ENCODE peak calls at places on chromosomes 7 and 10, in five cellular contexts. R is esophagus squamous epithelium; B is dorsolateral prefrontal cortex; O is naive thymus-derived CD4-positive, alpha-beta T cell; P is WERI-Rb-1. X is an unnamed sample.

GRCh38 chr7:30896783-30897617 is 14.7 kb upstream of the AQP1 start:
- DNase-seq in B (no peak), O (no peak), R (no peak), P (no peak), X (no peak)

GRCh38 chr10:60444494-60445064 is 54.9 kb upstream of the ANK3 start:
- DNase-seq in O (no peak), B (no peak), P (no peak), R (no peak), X (no peak)

GRCh38 chr7:127317447-127317961 is 64.8 kb upstream of the GRM8 start:
- DNase-seq in P (no peak), O (no peak), R (no peak), B (no peak), X (no peak)

GRCh38 chr7:149621776-149622175 is 124.2 kb upstream of the ZNF746 start:
- DNase-seq in O (no peak), R (no peak), P (no peak), B (no peak), X (no peak)

GRCh38 chr10:49605177-49605938 is 4.8 kb upstream of the SLC18A3 start:
- DNase-seq in B (no peak), R (no peak), O (no peak), P (no peak), X (peak; percentile 9)

GRCh38 chr10:91909178-91909677 is at the start of gene FGFBP3:
- DNase-seq in O (peak; percentile 10), R (no peak), B (no peak), P (peak; percentile 84), X (peak; percentile 75)

GRCh38 chr7:27526991-27527722 is 135.5 kb downstream of the HIBADH start:
- DNase-seq in B (no peak), P (no peak), R (no peak), O (no peak), X (no peak)

GRCh38 chr10:86652361-86653202 is 1.8 kb upstream of the OPN4 start:
- DNase-seq in B (peak; percentile 22), O (no peak), P (no peak), R (no peak), X (peak; percentile 73)

GRCh38 chr7:18535811-18536413 is 40.4 kb downstream of the HDAC9 start:
- DNase-seq in R (no peak), B (no peak), O (no peak), P (no peak), X (no peak)

GRCh38 chr7:23470290-23471089 is at the start of gene IGF2BP3:
- DNase-seq in R (no peak), B (no peak), O (peak; percentile 29), P (peak; percentile 93), X (peak; percentile 84)

GRCh38 chr7:23469961-23470250 is 385 bp downstream of the IGF2BP3 start:
- DNase-seq in R (no peak), O (no peak), P (peak; percentile 23), B (no peak), X (no peak)

GRCh38 chr7:23472556-23472955 is 2.3 kb upstream of the IGF2BP3 start:
- DNase-seq in O (no peak), R (no peak), B (no peak), P (no peak), X (no peak)

GRCh38 chr7:23472046-23472445 is 1.8 kb upstream of the IGF2BP3 start:
- DNase-seq in B (no peak), O (no peak), R (no peak), P (no peak), X (no peak)

DNA sequence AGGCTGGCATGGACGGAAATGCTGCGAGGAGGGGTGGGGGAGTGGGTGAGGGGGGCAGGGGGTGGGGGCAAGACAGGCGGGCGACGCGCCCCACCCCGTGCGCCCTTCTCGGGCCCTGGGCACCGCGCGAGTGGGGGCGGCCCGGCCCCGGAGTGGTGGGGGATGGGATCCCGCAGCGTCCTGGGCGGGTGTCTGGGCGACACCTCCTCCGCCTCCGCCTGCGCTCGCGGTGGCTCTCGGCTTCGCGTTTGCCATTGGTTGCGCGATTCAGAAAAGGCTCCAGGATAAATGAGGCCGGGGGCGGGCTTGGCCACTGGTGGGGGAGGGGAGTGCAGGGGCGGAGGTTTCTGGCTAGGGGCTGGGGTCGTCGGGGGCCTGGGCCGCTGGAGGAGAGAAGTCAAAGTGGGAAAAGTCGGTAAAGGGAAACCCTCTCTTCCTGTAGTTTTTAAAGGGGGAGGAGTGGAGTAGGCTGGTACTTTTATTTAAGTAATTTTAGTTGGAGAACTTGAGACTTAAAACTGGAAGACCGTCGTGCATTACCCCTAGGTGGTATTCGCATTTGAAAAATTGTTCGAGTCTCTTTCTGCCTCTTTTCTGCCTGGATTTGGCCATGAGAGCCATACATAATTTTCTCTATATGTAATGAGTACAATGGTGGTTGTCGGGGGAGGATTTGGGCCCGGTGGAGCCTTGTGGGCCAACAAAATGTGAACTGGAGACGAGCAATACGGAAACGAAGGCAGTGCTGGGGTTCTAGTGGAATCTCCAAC is 984 bp upstream of the IGF2BP3 start:
- DNase-seq in P (peak; percentile 94), R (no peak), O (peak; percentile 24), B (no peak), X (peak; percentile 92)
- H3K4me3 ChIP-seq in P (peak overlapping the region; percentile 93), R (no peak overlapping the region), O (no peak overlapping the region), B (no peak overlapping the region), X (peak overlapping the region; percentile 98)

DNA sequence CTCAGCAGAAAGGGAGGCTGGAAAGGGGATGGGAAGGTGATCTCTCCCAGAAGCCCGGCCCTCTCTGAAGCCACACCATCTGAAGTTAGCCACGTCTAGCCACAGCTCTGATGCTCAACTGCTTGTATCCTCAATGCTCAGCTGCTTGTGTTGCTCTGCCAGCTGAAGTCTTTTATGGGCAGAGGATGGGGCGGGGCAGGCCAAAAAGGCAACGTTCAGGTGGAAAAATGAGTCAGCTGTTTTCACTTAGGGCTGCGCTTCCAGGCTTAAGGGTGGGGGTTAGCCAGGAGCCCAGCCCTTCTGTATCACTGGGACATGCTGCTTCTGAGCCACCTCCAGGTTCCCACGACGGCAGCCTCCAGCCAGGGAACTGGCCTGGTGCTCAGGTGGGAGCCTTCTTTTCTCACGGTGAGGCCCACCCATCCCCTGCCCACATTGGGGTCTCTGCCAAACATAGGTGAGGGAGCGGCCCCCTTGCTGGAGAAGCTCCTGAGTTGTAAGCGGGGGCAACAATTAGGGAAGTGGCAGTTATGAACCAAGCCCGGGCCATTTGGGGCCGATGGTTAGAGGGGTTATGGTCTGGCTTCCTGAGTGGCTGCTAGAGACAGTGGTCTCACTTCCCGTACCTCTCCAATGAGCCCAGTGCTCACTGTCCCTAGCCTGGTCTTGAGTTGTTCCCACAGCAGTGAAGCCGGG is 44.8 kb upstream of the CNPY1 start:
- DNase-seq in R (no peak), B (no peak), O (no peak), P (no peak), X (no peak)
- H3K27me3 ChIP-seq in R (no peaks in the 10 kb centered on the region), B (no peaks in the 10 kb centered on the region), O (no peaks in the 10 kb centered on the region), P (no peaks in the 10 kb centered on the region), X (no peaks in the 10 kb centered on the region)

DNA sequence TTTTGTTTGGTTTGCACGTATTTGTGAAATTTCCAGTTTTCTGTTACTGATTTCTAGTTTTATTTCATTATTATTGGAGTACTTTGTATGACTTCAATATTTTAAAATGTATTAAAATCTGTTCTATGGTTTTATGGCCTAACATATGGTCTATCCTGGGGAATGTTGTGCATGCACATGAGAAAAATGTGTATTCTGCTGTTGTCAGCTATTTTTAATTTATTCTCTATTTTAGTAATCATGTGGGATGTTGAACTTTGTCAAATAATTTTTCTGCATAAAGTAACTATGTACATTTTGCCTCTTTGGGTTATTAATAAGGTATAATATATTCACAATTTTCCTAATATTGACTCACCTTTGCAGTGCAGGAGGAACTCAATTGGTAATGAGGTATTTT is 46.7 kb downstream of the EBLN1 start:
- DNase-seq in B (no peak), R (no peak), P (no peak), O (no peak), X (no peak)
- H3K4me3 ChIP-seq in B (no peak overlapping the region), R (no peak overlapping the region), P (no peak overlapping the region), O (no peak overlapping the region), X (no peak overlapping the region)

DNA sequence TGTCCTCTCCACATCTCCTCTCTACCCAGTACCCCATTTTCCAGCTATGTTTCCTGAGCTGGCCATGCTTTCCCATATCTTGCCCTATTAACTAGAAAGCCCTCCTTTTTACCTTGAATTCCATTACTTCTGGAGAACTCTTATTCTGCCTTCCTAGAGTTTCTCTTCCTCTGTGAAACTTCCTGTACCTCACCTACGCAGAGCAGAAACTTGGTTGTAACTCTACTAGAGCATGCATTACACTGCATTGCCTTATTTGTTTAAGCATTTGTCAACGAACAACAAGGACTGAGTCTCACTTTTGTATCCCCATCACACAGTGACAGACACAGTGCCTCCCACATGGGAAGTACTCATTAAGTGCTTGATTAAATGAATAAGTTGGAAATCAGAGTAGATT is 36.4 kb downstream of the VCL start:
- DNase-seq in P (no peak), R (no peak), O (no peak), B (no peak), X (no peak)
- H3K27me3 ChIP-seq in P (no peaks in the 10 kb centered on the region), R (no peaks in the 10 kb centered on the region), O (no peaks in the 10 kb centered on the region), B (no peaks in the 10 kb centered on the region), X (no peaks in the 10 kb centered on the region)

GRCh38 chr10:68109312-68109711 is at the start of gene MYPN:
- DNase-seq in P (no peak), O (no peak), B (no peak), R (no peak), X (no peak)

GRCh38 chr10:68110027-68110426 is 739 bp downstream of the MYPN start:
- DNase-seq in P (no peak), O (no peak), B (no peak), R (no peak), X (no peak)

GRCh38 chr10:68107651-68108449 is 1.4 kb upstream of the MYPN start:
- DNase-seq in O (no peak), R (no peak), B (no peak), P (no peak), X (no peak)

GRCh38 chr10:68112837-68113236 is 3.5 kb downstream of the MYPN start:
- DNase-seq in P (no peak), B (no peak), R (no peak), O (no peak), X (no peak)

DNA sequence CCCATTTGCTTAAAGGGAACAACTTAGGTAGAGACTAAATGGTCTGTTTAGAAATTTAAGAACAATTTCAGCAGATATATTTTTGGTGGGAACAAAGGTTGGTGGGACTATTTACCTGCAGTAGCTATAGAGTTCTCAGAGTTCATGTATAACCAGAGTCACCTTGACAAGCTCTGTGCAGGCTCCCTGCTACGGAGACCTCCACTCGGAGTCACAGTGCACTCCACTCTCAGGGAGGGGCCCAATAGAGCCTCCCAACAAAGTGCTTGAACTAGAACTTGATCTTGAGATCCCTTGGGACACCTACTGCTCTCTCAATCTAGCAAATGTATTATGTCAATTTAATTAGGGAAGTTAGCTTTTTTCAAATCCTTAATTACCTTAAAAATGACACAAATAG is 2.3 kb downstream of the MYPN start:
- DNase-seq in R (no peak), O (no peak), B (no peak), P (no peak), X (no peak)
- H3K4me3 ChIP-seq in R (no peak overlapping the region), O (no peak overlapping the region), B (no peak overlapping the region), P (no peak overlapping the region), X (no peak overlapping the region)